ENCODE peak calls at places on chromosome 15, in seven cellular contexts. C is mesenchymal stem cell, N is neuronal stem cell, E is IMR-90, K is H9, X is H1, W is trophoblast cell. M is an unnamed sample.

GRCh38 chr15:26572606-26573350 is 200.1 kb downstream of the GABRB3 start:
- DNase-seq in C (no peak), N (no peak), E (no peak), K (no peak), X (no peak), W (no peak), M (no peak)

GRCh38 chr15:44712108-44713005 is 1.0 kb downstream of the B2M start:
- DNase-seq in C (peak), N (no peak), E (peak), K (no peak), X (no peak), W (peak), M (peak)

GRCh38 chr15:67701669-67702068 is 123.6 kb upstream of the SKOR1 start:
- DNase-seq in C (no peak), N (no peak), E (peak), K (no peak), X (no peak), W (no peak), M (no peak)

GRCh38 chr15:91917991-91918390 is 64.5 kb downstream of the SLCO3A1 start:
- DNase-seq in C (no peak), N (no peak), E (no peak), K (no peak), X (no peak), W (no peak), M (no peak)

GRCh38 chr15:88788816-88789215 is 14.4 kb upstream of the ACAN start:
- DNase-seq in C (no peak), N (no peak), E (no peak), K (no peak), X (no peak), W (no peak), M (no peak)

GRCh38 chr15:55627730-55628368 is 39.7 kb upstream of the PYGO1 start:
- DNase-seq in C (peak), N (no peak), E (peak), K (no peak), X (no peak), W (peak), M (peak)

GRCh38 chr15:90581771-90582471 is 52.2 kb downstream of the CRTC3 start:
- DNase-seq in C (no peak), N (no peak), E (no peak), K (no peak), X (no peak), W (no peak), M (no peak)

GRCh38 chr15:69093127-69093526 is 67.3 kb upstream of the GLCE start:
- DNase-seq in C (no peak), N (no peak), E (peak), K (peak), X (no peak), W (peak), M (peak)

GRCh38 chr15:95556225-95556624 is 774.3 kb upstream of the NR2F2 start:
- DNase-seq in C (no peak), N (no peak), E (peak), K (no peak), X (no peak), W (peak), M (no peak)

GRCh38 chr15:81789403-81789802 is 256.4 kb downstream of the MEX3B start:
- DNase-seq in C (no peak), N (no peak), E (no peak), K (no peak), X (no peak), W (no peak), M (no peak)

GRCh38 chr15:82572311-82572710 is 32.1 kb upstream of the RPS17 start:
- DNase-seq in C (peak), N (no peak), E (peak), K (no peak), X (no peak), W (no peak), M (no peak)

GRCh38 chr15:68431037-68431791 is 749 bp downstream of the ITGA11 start:
- DNase-seq in C (no peak), N (peak), E (no peak), K (peak), X (no peak), W (peak), M (peak)

GRCh38 chr15:95247068-95247984 is 1016.0 kb downstream of the MCTP2 start:
- DNase-seq in C (peak), N (no peak), E (peak), K (no peak), X (no peak), W (peak), M (no peak)

GRCh38 chr15:75136118-75136517 is 65.6 kb upstream of the C15orf39 start:
- DNase-seq in C (no peak), N (no peak), E (no peak), K (no peak), X (no peak), W (no peak), M (no peak)

GRCh38 chr15:73564255-73564654 is 68.9 kb downstream of the NPTN start:
- DNase-seq in C (peak), N (no peak), E (peak), K (no peak), X (no peak), W (peak), M (no peak)

GRCh38 chr15:42080585-42081462 is 13.5 kb downstream of the PLA2G4D start:
- DNase-seq in C (no peak), N (no peak), E (peak), K (peak), X (no peak), W (peak), M (peak)

GRCh38 chr15:28191832-28192231 is 92.7 kb upstream of the OCA2 start:
- DNase-seq in C (peak), N (peak), E (peak), K (peak), X (no peak), W (peak), M (peak)

GRCh38 chr15:47673343-47673761 is 44.0 kb upstream of the SEMA6D start:
- DNase-seq in C (no peak), N (no peak), E (no peak), K (no peak), X (no peak), W (no peak), M (peak)

GRCh38 chr15:84889991-84890669 is 5.7 kb downstream of the SLC28A1 start:
- DNase-seq in C (no peak), N (no peak), E (no peak), K (no peak), X (no peak), W (no peak), M (no peak)

GRCh38 chr15:56798639-56799038 is 65.3 kb upstream of the ZNF280D start:
- DNase-seq in C (no peak), N (no peak), E (peak), K (no peak), X (no peak), W (no peak), M (no peak)

GRCh38 chr15:43183270-43183669 is 1.9 kb upstream of the CCNDBP1 start:
- DNase-seq in C (no peak), N (no peak), E (no peak), K (no peak), X (no peak), W (no peak), M (no peak)

GRCh38 chr15:77607111-77607893 is 25.4 kb downstream of the LINGO1 start:
- DNase-seq in C (peak), N (no peak), E (peak), K (no peak), X (no peak), W (no peak), M (peak)

GRCh38 chr15:52791776-52792175 is 1.6 kb upstream of the ONECUT1 start:
- DNase-seq in C (no peak), N (no peak), E (no peak), K (peak), X (no peak), W (no peak), M (no peak)

GRCh38 chr15:79089890-79090486 is 592 bp downstream of the RASGRF1 start:
- DNase-seq in C (peak), N (peak), E (no peak), K (peak), X (no peak), W (peak), M (peak)

GRCh38 chr15:76987276-76987675 is 7.7 kb upstream of the PSTPIP1 start:
- DNase-seq in C (no peak), N (no peak), E (no peak), K (no peak), X (no peak), W (no peak), M (no peak)

GRCh38 chr15:41930221-41930866 is 36.5 kb upstream of the SPTBN5 start:
- DNase-seq in C (peak), N (no peak), E (peak), K (no peak), X (no peak), W (peak), M (no peak)

GRCh38 chr15:52503788-52504496 is 24.7 kb downstream of the MYO5A start:
- DNase-seq in C (no peak), N (no peak), E (peak), K (no peak), X (no peak), W (no peak), M (no peak)

GRCh38 chr15:32861741-32862140 is 143.9 kb downstream of the GREM1 start:
- DNase-seq in C (peak), N (peak), E (peak), K (peak), X (no peak), W (peak), M (peak)

GRCh38 chr15:35481992-35482391 is 64.0 kb downstream of the DPH6 start:
- DNase-seq in C (peak), N (no peak), E (peak), K (peak), X (peak), W (peak), M (peak)

GRCh38 chr15:85964471-85964870 is 115.2 kb upstream of the AGBL1 start:
- DNase-seq in C (no peak), N (no peak), E (no peak), K (no peak), X (no peak), W (peak), M (peak)

GRCh38 chr15:89442671-89443307 is 53.6 kb downstream of the RHCG start:
- DNase-seq in C (peak), N (peak), E (peak), K (peak), X (peak), W (peak), M (peak)

GRCh38 chr15:25763954-25764353 is 99.2 kb downstream of the ATP10A start:
- DNase-seq in C (no peak), N (no peak), E (no peak), K (no peak), X (no peak), W (no peak), M (no peak)

GRCh38 chr15:33467816-33468163 is 157.0 kb downstream of the RYR3 start:
- DNase-seq in C (no peak), N (no peak), E (no peak), K (no peak), X (no peak), W (no peak), M (no peak)

GRCh38 chr15:74044267-74045110 is 37.9 kb downstream of the GOLGA6A start:
- DNase-seq in C (no peak), N (no peak), E (no peak), K (no peak), X (no peak), W (no peak), M (no peak)

GRCh38 chr15:66569461-66570137 is 3.8 kb upstream of the LCTL start:
- DNase-seq in C (no peak), N (no peak), E (no peak), K (no peak), X (no peak), W (no peak), M (no peak)

GRCh38 chr15:87493803-87494202 is 762.7 kb downstream of the NTRK3 start:
- DNase-seq in C (no peak), N (no peak), E (no peak), K (no peak), X (no peak), W (no peak), M (no peak)

GRCh38 chr15:78712797-78713515 is 71.9 kb upstream of the CHRNB4 start:
- DNase-seq in C (no peak), N (no peak), E (no peak), K (no peak), X (no peak), W (no peak), M (no peak)

GRCh38 chr15:29618586-29618985 is 203.7 kb downstream of the TJP1 start:
- DNase-seq in C (no peak), N (no peak), E (no peak), K (no peak), X (no peak), W (no peak), M (no peak)

GRCh38 chr15:43187544-43188155 is 2.4 kb downstream of the CCNDBP1 start:
- DNase-seq in C (peak), N (no peak), E (peak), K (no peak), X (no peak), W (peak), M (peak)

DNA sequence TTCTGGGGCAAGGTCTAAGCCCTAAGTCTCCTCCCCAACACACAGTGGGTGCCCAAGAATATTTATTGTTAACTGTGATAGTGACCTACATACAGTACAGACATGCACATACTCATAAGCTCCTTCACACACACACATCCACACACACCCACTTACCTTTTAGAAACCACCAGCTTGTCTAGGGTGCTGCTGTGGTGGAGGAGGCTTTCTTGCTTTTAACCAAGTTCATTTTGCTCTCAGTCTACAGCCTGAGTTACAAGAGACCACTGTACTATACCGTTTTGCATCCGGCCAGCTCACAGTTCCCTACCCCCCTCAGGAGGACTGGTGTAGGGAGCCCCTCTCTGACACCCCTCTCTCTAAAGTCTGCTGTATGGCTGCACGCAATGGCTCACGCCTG is 16.7 kb downstream of the DAPK2 start:
- DNase-seq in C (no peak), N (no peak), E (no peak), K (no peak), X (no peak), W (no peak), M (no peak)
- H3K23ac ChIP-seq in C (no peak), N (no peak), E (no peak), K (no peak), X (no peak), W (no peak), M (no peak)

DNA sequence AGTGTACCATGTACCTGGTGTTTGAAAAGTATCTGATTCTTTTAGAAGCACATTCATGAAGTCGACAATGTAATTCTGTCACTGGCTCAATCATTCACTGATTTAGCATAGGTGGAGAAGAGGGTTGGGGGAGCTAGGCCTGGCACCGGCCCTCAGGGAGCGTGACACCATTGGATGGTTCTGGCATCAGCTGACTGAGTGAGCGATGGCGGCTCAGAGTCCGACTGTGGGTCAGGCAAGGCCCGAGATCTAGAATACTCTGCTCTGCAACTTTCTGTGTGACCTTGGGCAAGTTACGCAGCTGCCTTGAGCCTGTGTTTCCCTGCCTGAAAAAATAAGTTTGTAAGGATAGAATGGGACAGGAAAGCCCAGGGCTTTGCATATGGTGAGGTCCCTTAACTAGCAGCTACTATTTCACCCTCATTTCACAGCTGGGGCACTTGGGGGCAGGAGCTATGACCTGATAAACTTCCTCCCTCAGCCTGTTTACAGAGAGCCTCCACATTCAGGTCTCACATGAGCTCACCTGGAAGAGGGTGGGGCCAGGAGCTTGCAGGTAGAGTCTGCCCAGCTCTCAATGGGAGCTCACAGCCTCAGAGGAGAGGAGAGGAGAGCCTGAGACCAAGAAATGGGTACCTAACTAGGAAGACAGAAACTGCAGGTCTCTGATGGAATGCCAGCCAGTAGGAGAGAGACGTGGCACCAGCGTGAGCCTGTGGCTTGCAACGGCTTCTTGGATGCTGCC is 153.7 kb upstream of the TLE3 start:
- DNase-seq in C (no peak), N (no peak), E (no peak), K (no peak), X (no peak), W (no peak), M (no peak)
- H3K23ac ChIP-seq in C (no peak), N (no peak), E (no peak), K (no peak), X (no peak), W (no peak), M (no peak)

DNA sequence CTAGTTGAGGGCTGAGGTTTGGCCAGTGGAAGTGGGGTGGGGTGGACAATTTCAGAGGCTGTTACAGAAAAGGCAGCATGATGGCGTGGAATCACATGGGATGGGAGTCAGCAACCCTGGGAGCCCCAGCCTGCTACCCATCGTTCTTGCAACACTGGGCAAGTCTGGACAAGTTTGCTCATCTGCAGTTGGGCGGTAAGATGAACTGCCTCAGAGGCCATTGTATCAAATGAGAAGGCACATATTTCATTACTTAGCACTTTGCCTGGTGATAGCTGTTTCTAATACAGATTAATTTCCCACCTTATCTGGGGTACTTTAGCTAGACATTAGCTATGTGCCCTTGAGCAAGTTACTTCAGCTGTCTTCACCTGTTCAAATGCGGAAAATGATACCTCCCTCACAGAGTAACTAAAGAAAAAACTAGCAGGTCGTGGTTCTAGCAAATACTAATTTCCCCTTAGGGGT is 248.9 kb downstream of the THSD4 start:
- DNase-seq in C (no peak), N (no peak), E (no peak), K (peak), X (no peak), W (peak), M (no peak)
- H3K23ac ChIP-seq in C (no peak), N (no peak), E (no peak), K (no peak), X (no peak), W (no peak), M (no peak)

GRCh38 chr15:98437752-98438151 is 210.6 kb upstream of the IGF1R start:
- DNase-seq in C (no peak), N (no peak), E (no peak), K (no peak), X (no peak), W (no peak), M (no peak)
- H3K23ac ChIP-seq in C (no peak), N (no peak), E (no peak), K (no peak), X (no peak), W (no peak), M (no peak)

DNA sequence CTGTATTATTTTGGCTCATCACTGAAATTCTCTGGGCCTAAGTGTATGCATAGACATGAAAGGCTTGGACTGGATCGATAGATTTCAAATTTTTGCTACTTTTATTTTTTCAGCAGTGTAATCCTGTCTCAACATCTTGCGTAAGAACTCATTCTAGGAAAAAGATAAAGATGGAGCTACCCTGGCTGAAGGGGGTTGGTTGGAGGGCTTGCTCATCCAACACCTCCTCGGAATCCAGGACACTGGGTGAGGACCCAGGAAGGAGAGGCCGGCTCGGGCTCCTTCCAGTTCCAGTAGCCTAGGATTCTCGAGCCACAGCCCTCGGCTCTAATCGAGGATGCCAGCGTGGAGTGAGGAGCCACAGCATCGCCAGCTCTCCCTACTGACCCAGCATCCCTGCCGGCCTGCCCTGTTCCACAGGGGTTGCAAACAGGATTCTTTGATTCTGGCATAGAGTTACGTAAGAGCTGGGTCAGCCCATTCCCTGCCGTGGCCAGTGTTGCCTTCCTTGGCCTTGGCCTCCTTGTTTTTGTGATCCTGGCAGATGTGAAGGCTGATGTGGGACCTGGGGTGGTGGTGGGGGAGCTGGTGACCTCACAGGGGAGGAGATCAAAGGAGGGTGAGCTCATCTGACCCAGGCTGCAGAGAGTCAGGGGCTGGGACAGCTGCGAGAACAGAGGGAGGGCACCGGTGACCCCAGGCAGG is 149.5 kb downstream of the ALDH1A2 start:
- DNase-seq in C (no peak), N (no peak), E (no peak), K (no peak), X (no peak), W (no peak), M (no peak)
- H3K23ac ChIP-seq in C (peak), N (no peak), E (no peak), K (no peak), X (no peak), W (no peak), M (no peak)

M was measured in mesendoderm.